ENCODE peak calls at places on chromosomes 5 and 9, in six cellular contexts. One of them, this sample, is unnamed.

GRCh38 chr5:107248065-107248695 is 422.6 kb downstream of the EFNA5 start:
- DNase-seq in stimulated activated CD8-positive, alpha-beta memory T cell treated with anti-CD3 and anti-CD28 coated beads, Interleukin-2, amount 100 ng/mL, for 48 hours: peak; percentile 23
- DNase-seq in A549: peak; percentile 29
- DNase-seq in T-helper 1 cell: peak; percentile 10
- DNase-seq in germinal center: peak; percentile 20
- DNase-seq in GM03348: peak; percentile 14
- DNase-seq in this sample: peak; percentile 87

GRCh38 chr9:107246259-107247254 is 36.5 kb upstream of the RAD23B start:
- DNase-seq in stimulated activated CD8-positive, alpha-beta memory T cell treated with anti-CD3 and anti-CD28 coated beads, Interleukin-2, amount 100 ng/mL, for 48 hours: no peak
- DNase-seq in A549: no peak
- DNase-seq in T-helper 1 cell: peak; percentile 18
- DNase-seq in germinal center: no peak
- DNase-seq in GM03348: no peak
- DNase-seq in this sample: no peak

GRCh38 chr5:44536650-44537260 is 147.5 kb upstream of the FGF10 start:
- DNase-seq in stimulated activated CD8-positive, alpha-beta memory T cell treated with anti-CD3 and anti-CD28 coated beads, Interleukin-2, amount 100 ng/mL, for 48 hours: no peak
- DNase-seq in A549: peak; percentile 10
- DNase-seq in T-helper 1 cell: no peak
- DNase-seq in germinal center: peak; percentile 5
- DNase-seq in GM03348: peak; percentile 48
- DNase-seq in this sample: no peak

GRCh38 chr9:31304576-31304975 is 1079.9 kb upstream of the ACO1 start:
- DNase-seq in stimulated activated CD8-positive, alpha-beta memory T cell treated with anti-CD3 and anti-CD28 coated beads, Interleukin-2, amount 100 ng/mL, for 48 hours: no peak
- DNase-seq in A549: no peak
- DNase-seq in T-helper 1 cell: no peak
- DNase-seq in germinal center: no peak
- DNase-seq in GM03348: peak; percentile 33
- DNase-seq in this sample: no peak

GRCh38 chr5:75756191-75756590 is 39.0 kb upstream of the POC5 start:
- DNase-seq in stimulated activated CD8-positive, alpha-beta memory T cell treated with anti-CD3 and anti-CD28 coated beads, Interleukin-2, amount 100 ng/mL, for 48 hours: no peak
- DNase-seq in A549: no peak
- DNase-seq in T-helper 1 cell: no peak
- DNase-seq in germinal center: no peak
- DNase-seq in GM03348: no peak
- DNase-seq in this sample: no peak

GRCh38 chr5:150307617-150308426 is 5.1 kb upstream of the ARSI start:
- DNase-seq in stimulated activated CD8-positive, alpha-beta memory T cell treated with anti-CD3 and anti-CD28 coated beads, Interleukin-2, amount 100 ng/mL, for 48 hours: no peak
- DNase-seq in A549: no peak
- DNase-seq in T-helper 1 cell: no peak
- DNase-seq in germinal center: no peak
- DNase-seq in GM03348: no peak
- DNase-seq in this sample: no peak

GRCh38 chr5:98570010-98570409 is 203.5 kb upstream of the RGMB start:
- DNase-seq in stimulated activated CD8-positive, alpha-beta memory T cell treated with anti-CD3 and anti-CD28 coated beads, Interleukin-2, amount 100 ng/mL, for 48 hours: no peak
- DNase-seq in A549: no peak
- DNase-seq in T-helper 1 cell: no peak
- DNase-seq in germinal center: no peak
- DNase-seq in GM03348: peak; percentile 11
- DNase-seq in this sample: no peak

GRCh38 chr9:121207371-121207940 is 5.8 kb upstream of the RAB14 start:
- DNase-seq in stimulated activated CD8-positive, alpha-beta memory T cell treated with anti-CD3 and anti-CD28 coated beads, Interleukin-2, amount 100 ng/mL, for 48 hours: no peak
- DNase-seq in A549: no peak
- DNase-seq in T-helper 1 cell: peak; percentile 72
- DNase-seq in germinal center: peak; percentile 27
- DNase-seq in GM03348: no peak
- DNase-seq in this sample: no peak

GRCh38 chr9:10045598-10045997 is 567.2 kb downstream of the PTPRD start:
- DNase-seq in stimulated activated CD8-positive, alpha-beta memory T cell treated with anti-CD3 and anti-CD28 coated beads, Interleukin-2, amount 100 ng/mL, for 48 hours: no peak
- DNase-seq in A549: no peak
- DNase-seq in T-helper 1 cell: no peak
- DNase-seq in germinal center: no peak
- DNase-seq in GM03348: peak; percentile 6
- DNase-seq in this sample: no peak

GRCh38 chr9:108761530-108762347 is 94.0 kb downstream of the ACTL7B start:
- DNase-seq in stimulated activated CD8-positive, alpha-beta memory T cell treated with anti-CD3 and anti-CD28 coated beads, Interleukin-2, amount 100 ng/mL, for 48 hours: peak; percentile 7
- DNase-seq in A549: peak; percentile 85
- DNase-seq in T-helper 1 cell: peak; percentile 13
- DNase-seq in germinal center: peak; percentile 66
- DNase-seq in GM03348: peak; percentile 88
- DNase-seq in this sample: peak; percentile 21

GRCh38 chr5:157449011-157449723 is 10.8 kb upstream of the NIPAL4 start:
- DNase-seq in stimulated activated CD8-positive, alpha-beta memory T cell treated with anti-CD3 and anti-CD28 coated beads, Interleukin-2, amount 100 ng/mL, for 48 hours: no peak
- DNase-seq in A549: no peak
- DNase-seq in T-helper 1 cell: no peak
- DNase-seq in germinal center: no peak
- DNase-seq in GM03348: peak; percentile 37
- DNase-seq in this sample: peak; percentile 22

GRCh38 chr5:82861705-82862104 is 215.5 kb downstream of the TMEM167A start:
- DNase-seq in stimulated activated CD8-positive, alpha-beta memory T cell treated with anti-CD3 and anti-CD28 coated beads, Interleukin-2, amount 100 ng/mL, for 48 hours: no peak
- DNase-seq in A549: no peak
- DNase-seq in T-helper 1 cell: no peak
- DNase-seq in germinal center: no peak
- DNase-seq in GM03348: no peak
- DNase-seq in this sample: no peak

GRCh38 chr9:37152365-37152764 is 32.0 kb downstream of the ZCCHC7 start:
- DNase-seq in stimulated activated CD8-positive, alpha-beta memory T cell treated with anti-CD3 and anti-CD28 coated beads, Interleukin-2, amount 100 ng/mL, for 48 hours: no peak
- DNase-seq in A549: no peak
- DNase-seq in T-helper 1 cell: no peak
- DNase-seq in germinal center: no peak
- DNase-seq in GM03348: no peak
- DNase-seq in this sample: no peak

GRCh38 chr5:140075371-140075770 is 32.3 kb upstream of the NRG2 start:
- DNase-seq in stimulated activated CD8-positive, alpha-beta memory T cell treated with anti-CD3 and anti-CD28 coated beads, Interleukin-2, amount 100 ng/mL, for 48 hours: no peak
- DNase-seq in A549: no peak
- DNase-seq in T-helper 1 cell: no peak
- DNase-seq in germinal center: no peak
- DNase-seq in GM03348: peak; percentile 56
- DNase-seq in this sample: no peak

This sample was measured in H1.